ENCODE peak calls at places on chromosomes 16 and 17, in four cellular contexts. D is stomach, W is A549, G is adrenal gland. V is an unnamed sample.
A peak's percentile ranks its signal among the peaks of the same experiment; 100 is the strongest.

GRCh38 chr16:86222541-86222940 is 287.8 kb upstream of the FOXF1 start:
- DNase-seq in D (peak; percentile 25), W (no peak), G (no peak), V (no peak)

GRCh38 chr17:50785942-50786570 is 18.7 kb upstream of the ANKRD40CL start:
- DNase-seq in D (peak; percentile 29), W (no peak), G (no peak), V (no peak)

GRCh38 chr17:44636562-44636961 is 19.7 kb upstream of the MEIOC start:
- DNase-seq in W (peak; percentile 69), D (no peak), G (no peak), V (no peak)

GRCh38 chr17:79930077-79930785 is 91.0 kb upstream of the CBX4 start:
- DNase-seq in D (no peak), W (no peak), G (no peak), V (no peak)

GRCh38 chr16:2904100-2904921 is 7.4 kb upstream of the FLYWCH1 start:
- DNase-seq in G (peak; percentile 87), W (peak; percentile 92), D (peak; percentile 88), V (peak; percentile 78)

GRCh38 chr16:70681382-70682238 is 4.2 kb downstream of the MTSS2 start:
- DNase-seq in G (no peak), D (no peak), W (no peak), V (no peak)

GRCh38 chr16:70747703-70748631 is 53.0 kb downstream of the VAC14 start:
- DNase-seq in G (no peak), D (no peak), W (no peak), V (no peak)

GRCh38 chr17:66627985-66628384 is 206.9 kb upstream of the CACNG5 start:
- DNase-seq in W (no peak), D (no peak), G (no peak), V (no peak)

GRCh38 chr17:19306160-19307111 is 56.1 kb downstream of the B9D1 start:
- DNase-seq in G (no peak), D (peak; percentile 30), W (no peak), V (no peak)

GRCh38 chr17:38926290-38927070 is 1.1 kb downstream of the LASP1NB start:
- DNase-seq in D (peak; percentile 19), G (no peak), W (no peak), V (no peak)

GRCh38 chr17:79915850-79916430 is 76.7 kb upstream of the CBX4 start:
- DNase-seq in D (peak; percentile 88), W (peak; percentile 77), G (no peak), V (no peak)

GRCh38 chr16:3155181-3155580 is 20.4 kb downstream of the ZNF213 start:
- DNase-seq in G (no peak), D (no peak), W (no peak), V (no peak)

GRCh38 chr16:3855142-3855541 is 25.4 kb downstream of the CREBBP start:
- DNase-seq in G (no peak), W (no peak), D (no peak), V (no peak)

GRCh38 chr17:2213291-2213960 is 90.2 kb downstream of the SMG6 start:
- DNase-seq in G (no peak), W (no peak), D (no peak), V (no peak)

GRCh38 chr17:8117980-8118768 is at the start of gene ALOXE3:
- DNase-seq in D (peak; percentile 58), G (no peak), W (peak; percentile 82), V (no peak)

GRCh38 chr16:63890072-63890471 is 1231.8 kb downstream of the CDH11 start:
- DNase-seq in D (no peak), G (no peak), W (no peak), V (no peak)

GRCh38 chr17:53353919-53354351 is 468.8 kb upstream of the KIF2B start:
- DNase-seq in D (peak; percentile 52), W (no peak), G (no peak), V (no peak)

GRCh38 chr16:50238868-50239301 is 27.5 kb upstream of the ADCY7 start:
- DNase-seq in G (no peak), D (no peak), W (no peak), V (no peak)

GRCh38 chr17:74778960-74779359 is 2.8 kb upstream of the NAT9 start:
- DNase-seq in G (no peak), W (no peak), D (no peak), V (no peak)

GRCh38 chr17:65850486-65850885 is 289.0 kb upstream of the AXIN2 start:
- DNase-seq in D (no peak), G (no peak), W (peak; percentile 31), V (no peak)

GRCh38 chr16:79269211-79269863 is 331.2 kb downstream of the MAF start:
- DNase-seq in G (no peak), W (no peak), D (no peak), V (no peak)
- H3K9me3 ChIP-seq in G (no peaks in the 10 kb centered on the region), W (no peaks in the 10 kb centered on the region), D (no peaks in the 10 kb centered on the region), V (no peaks in the 10 kb centered on the region)

DNA sequence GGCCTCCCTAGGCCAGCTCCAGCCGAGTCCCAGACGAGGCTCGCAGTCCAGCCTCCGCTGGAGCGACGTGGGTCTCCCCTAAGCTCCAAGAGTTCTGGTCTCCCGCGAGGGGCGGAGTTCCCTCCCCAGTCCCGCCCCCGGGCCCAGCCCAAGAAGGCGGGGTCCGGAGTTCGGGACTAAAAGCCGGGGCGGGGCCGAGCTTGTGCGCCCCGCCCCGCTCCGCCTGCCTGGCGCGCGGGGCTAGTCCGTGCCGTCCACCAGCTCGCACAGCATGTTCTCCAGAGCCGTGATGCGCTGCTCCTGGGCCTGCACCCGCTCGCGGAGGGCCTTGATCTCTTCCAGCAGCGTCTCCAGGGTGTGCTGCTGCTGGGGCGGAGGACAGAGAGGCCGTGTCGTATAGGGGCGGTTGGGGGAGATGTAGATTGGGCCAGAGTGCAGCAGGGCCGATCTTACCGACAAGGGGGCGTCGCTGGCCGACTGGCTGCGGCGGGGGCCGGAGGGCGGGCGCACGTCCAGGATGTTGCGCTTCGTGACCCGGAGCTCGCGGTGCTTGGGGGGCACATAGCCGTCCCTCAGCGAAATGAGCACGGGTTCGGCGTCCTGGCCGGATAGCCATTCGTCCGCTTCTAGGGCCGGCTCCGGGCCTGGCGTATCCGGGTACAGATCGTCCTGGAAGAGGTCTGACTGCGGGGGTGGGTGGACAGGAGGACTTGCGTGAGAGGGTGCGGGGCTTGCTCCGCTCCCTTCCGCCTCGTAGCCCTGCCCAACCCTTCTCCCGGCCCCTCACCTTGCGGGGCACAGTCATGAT is 7.0 kb downstream of the CORO6 start:
- DNase-seq in W (peak; percentile 73), D (peak; percentile 92), G (peak; percentile 82), V (peak; percentile 77)
- H3K4me3 ChIP-seq in W (no peak overlapping the region), D (peak overlapping the region; percentile 58), G (peak overlapping the region; percentile 48), V (peak overlapping the region; percentile 45)

GRCh38 chr16:21962475-21962874 is 9.3 kb downstream of the UQCRC2 start:
- DNase-seq in G (no peak), W (no peak), D (no peak), V (no peak)

GRCh38 chr16:21959050-21959449 is 5.9 kb downstream of the UQCRC2 start:
- DNase-seq in W (no peak), D (no peak), G (no peak), V (no peak)

GRCh38 chr16:21953541-21953902 is 361 bp downstream of the UQCRC2 start:
- DNase-seq in W (no peak), D (no peak), G (no peak), V (no peak)

GRCh38 chr16:21952793-21953540 is at the start of gene UQCRC2:
- DNase-seq in W (peak; percentile 96), G (peak; percentile 86), D (peak; percentile 92), V (peak; percentile 86)

GRCh38 chr16:21957687-21958346 is 4.7 kb downstream of the UQCRC2 start:
- DNase-seq in D (no peak), W (no peak), G (no peak), V (no peak)
- TF ChIP-seq POLR2A in D (no peak), W (no peak), G (no peak), V (no peak)

DNA sequence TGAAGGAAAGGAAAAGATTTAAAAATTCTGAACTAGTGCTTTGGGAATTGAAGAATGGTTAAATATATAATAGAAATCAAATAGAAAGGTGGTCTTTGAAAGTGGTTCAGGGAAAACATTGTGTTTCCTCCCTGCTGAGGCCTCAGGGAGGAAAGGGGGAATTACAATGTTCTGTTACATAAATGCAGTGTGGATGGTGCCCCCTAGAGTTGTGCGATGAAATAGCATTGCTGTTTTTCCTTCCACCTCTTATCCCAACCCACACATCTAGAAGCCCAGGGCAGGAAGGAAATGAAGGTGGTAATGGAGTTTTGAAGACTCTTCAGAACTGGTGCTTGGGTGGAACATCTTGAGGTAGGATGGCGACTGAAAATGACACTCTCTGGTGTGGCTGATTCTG is 6.4 kb upstream of the TOX3 start:
- DNase-seq in W (no peak), G (no peak), D (no peak), V (no peak)
- H3K9me3 ChIP-seq in W (peaks cover 6% of the 10 kb centered on the region), G (no peaks in the 10 kb centered on the region), D (no peaks in the 10 kb centered on the region), V (no peaks in the 10 kb centered on the region)

GRCh38 chr16:1244881-1245280 is 4.4 kb downstream of the TPSAB1 start:
- DNase-seq in D (no peak), W (no peak), G (no peak), V (no peak)
- H3K4me3 ChIP-seq in D (no peak overlapping the region), W (no peak overlapping the region), G (no peak overlapping the region), V (no peak overlapping the region)

DNA sequence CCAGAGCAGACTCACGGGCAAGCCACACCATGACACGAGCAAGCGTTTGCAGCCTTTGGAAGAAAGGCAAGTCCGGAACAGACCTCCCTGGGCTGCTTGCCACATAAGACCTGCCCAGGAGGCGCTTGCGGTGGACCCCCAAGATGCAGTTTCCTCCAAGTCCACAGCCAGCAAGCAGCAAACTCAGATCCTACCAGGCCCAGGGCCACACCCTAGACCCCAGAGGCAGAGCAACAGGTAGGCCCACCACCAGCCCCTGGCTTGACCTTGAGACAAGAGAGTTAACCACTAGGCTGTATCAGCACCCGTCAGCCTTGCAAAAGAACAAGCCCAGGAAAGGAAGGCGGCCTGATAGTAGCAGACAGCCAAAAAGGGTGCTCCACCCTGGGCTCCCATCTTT is 2.3 kb downstream of the FAAP100 start:
- DNase-seq in G (no peak), D (no peak), W (no peak), V (no peak)
- TF ChIP-seq POLR2A in G (no peak), D (no peak), W (no peak), V (no peak)

DNA sequence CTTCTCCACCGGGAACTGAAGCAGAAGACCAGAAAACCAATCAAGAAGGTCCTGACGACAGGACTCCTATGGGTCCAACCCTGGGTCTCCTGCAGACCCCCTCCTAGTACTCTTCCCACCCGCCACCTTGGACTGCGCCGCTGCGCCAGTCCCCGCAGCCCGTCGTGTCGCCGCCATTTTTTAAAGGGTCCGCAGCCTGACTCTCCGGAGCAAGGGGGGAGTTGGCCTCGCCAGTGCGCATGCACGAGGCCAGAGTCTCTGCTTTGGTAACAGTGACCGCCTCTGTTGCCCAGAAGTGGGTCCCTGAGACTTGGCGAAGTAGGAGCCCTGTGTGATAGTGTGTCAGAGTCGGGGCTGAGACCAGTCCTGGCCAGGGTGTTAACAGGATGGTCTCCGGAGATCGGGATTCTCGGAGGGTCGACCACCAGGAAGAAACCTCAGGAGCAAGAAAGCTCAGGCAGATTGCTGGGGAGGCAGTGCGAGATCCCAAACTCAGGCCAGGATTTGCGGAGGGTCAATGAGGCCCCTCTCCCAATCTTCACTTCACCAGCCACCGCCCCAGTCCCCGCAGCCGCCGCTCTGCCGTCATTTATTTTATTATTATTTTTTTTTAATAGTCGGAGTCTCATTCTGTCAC is 612.5 kb downstream of the KCNJ18 start:
- DNase-seq in D (no peak), G (no peak), W (no peak), V (no peak)
- H3K9me3 ChIP-seq in D (peaks cover 72% of the 10 kb centered on the region), G (no peaks in the 10 kb centered on the region), W (peaks cover 4% of the 10 kb centered on the region), V (no peaks in the 10 kb centered on the region)

GRCh38 chr16:59154295-59154694 is 420.2 kb upstream of the GOT2 start:
- DNase-seq in W (no peak), G (no peak), D (no peak), V (no peak)
- H3K4me3 ChIP-seq in W (no peak overlapping the region), G (no peak overlapping the region), D (no peak overlapping the region), V (no peak overlapping the region)

GRCh38 chr16:26111900-26112299 is 420.1 kb downstream of the HS3ST4 start:
- DNase-seq in G (no peak), D (no peak), W (peak; percentile 5), V (no peak)
- TF ChIP-seq POLR2A in G (no peak), D (no peak), W (no peak), V (no peak)

GRCh38 chr16:35305476-35305875 is 1846.1 kb downstream of the TP53TG3F start:
- DNase-seq in D (no peak), G (no peak), W (no peak), V (no peak)
- H3K9me3 ChIP-seq in D (peaks cover 43% of the 10 kb centered on the region), G (no peaks in the 10 kb centered on the region), W (no peaks in the 10 kb centered on the region), V (no peaks in the 10 kb centered on the region)

V was measured in gastrocnemius medialis.